ENCODE peak calls at places on chromosomes 16 and 17, in eight cellular contexts. One of them, this sample, is unnamed.

GRCh38 chr17:37088459-37088858 is 139.7 kb downstream of the AATF start:
- DNase-seq in naive B cell: no peak
- DNase-seq in GM12892: no peak
- DNase-seq in NCI-H1417: peak
- DNase-seq in AG10803: no peak
- DNase-seq in T47D: no peak
- DNase-seq in neuronal stem cell: no peak
- DNase-seq in lower lobe of right lung: no peak
- DNase-seq in this sample: no peak

GRCh38 chr17:20926532-20926931 is 116.3 kb downstream of the USP22 start:
- DNase-seq in GM12892: no peak
- DNase-seq in neuronal stem cell: no peak
- DNase-seq in naive B cell: no peak
- DNase-seq in T47D: no peak
- DNase-seq in AG10803: peak
- DNase-seq in NCI-H1417: no peak
- DNase-seq in lower lobe of right lung: no peak
- DNase-seq in this sample: no peak

GRCh38 chr16:67846063-67846319 is 742 bp upstream of the NUTF2 start:
- DNase-seq in T47D: no peak
- DNase-seq in AG10803: no peak
- DNase-seq in neuronal stem cell: no peak
- DNase-seq in NCI-H1417: no peak
- DNase-seq in naive B cell: no peak
- DNase-seq in lower lobe of right lung: no peak
- DNase-seq in GM12892: no peak
- DNase-seq in this sample: no peak

GRCh38 chr16:12228607-12229499 is 252.3 kb downstream of the SNX29 start:
- DNase-seq in T47D: peak
- DNase-seq in AG10803: peak
- DNase-seq in neuronal stem cell: peak
- DNase-seq in GM12892: peak
- DNase-seq in lower lobe of right lung: no peak
- DNase-seq in naive B cell: no peak
- DNase-seq in NCI-H1417: peak
- DNase-seq in this sample: peak

GRCh38 chr16:50838885-50839284 is 97.0 kb downstream of the CYLD start:
- DNase-seq in AG10803: no peak
- DNase-seq in neuronal stem cell: no peak
- DNase-seq in naive B cell: no peak
- DNase-seq in lower lobe of right lung: no peak
- DNase-seq in NCI-H1417: no peak
- DNase-seq in T47D: no peak
- DNase-seq in GM12892: no peak
- DNase-seq in this sample: no peak

GRCh38 chr17:79027274-79027924 is 3.4 kb downstream of the C1QTNF1 start:
- DNase-seq in GM12892: peak
- DNase-seq in naive B cell: no peak
- DNase-seq in lower lobe of right lung: no peak
- DNase-seq in NCI-H1417: no peak
- DNase-seq in AG10803: no peak
- DNase-seq in T47D: no peak
- DNase-seq in neuronal stem cell: no peak
- DNase-seq in this sample: peak

GRCh38 chr16:83887564-83887963 is 11.4 kb upstream of the MLYCD start:
- DNase-seq in naive B cell: no peak
- DNase-seq in T47D: no peak
- DNase-seq in NCI-H1417: no peak
- DNase-seq in lower lobe of right lung: no peak
- DNase-seq in neuronal stem cell: no peak
- DNase-seq in GM12892: no peak
- DNase-seq in AG10803: peak
- DNase-seq in this sample: no peak

GRCh38 chr16:14310519-14310991 is 239.4 kb downstream of the MRTFB start:
- DNase-seq in NCI-H1417: no peak
- DNase-seq in AG10803: peak
- DNase-seq in T47D: no peak
- DNase-seq in GM12892: peak
- DNase-seq in neuronal stem cell: no peak
- DNase-seq in lower lobe of right lung: no peak
- DNase-seq in naive B cell: no peak
- DNase-seq in this sample: no peak

GRCh38 chr16:87581867-87582220 is 20.5 kb upstream of the JPH3 start:
- DNase-seq in neuronal stem cell: no peak
- DNase-seq in NCI-H1417: no peak
- DNase-seq in GM12892: no peak
- DNase-seq in naive B cell: no peak
- DNase-seq in lower lobe of right lung: no peak
- DNase-seq in T47D: peak
- DNase-seq in AG10803: peak
- DNase-seq in this sample: no peak